ENCODE peak calls at places on chromosome X, in ten cellular contexts. A is body of pancreas; L is right cardiac atrium; W is CD8-positive, alpha-beta memory T cell; O is OCI-LY7; J is uterus; N is A549; B is hepatocyte; I is transverse colon; G is K562. K is an unnamed sample.

GRCh38 chrX:134718329-134719317 is 60.4 kb upstream of the PLAC1 start:
- DNase-seq in N (peak; percentile 95), W (no peak), A (peak; percentile 40), G (peak; percentile 47), J (peak; percentile 27), L (peak; percentile 38), B (peak; percentile 72), I (no peak), O (peak; percentile 7), K (peak; percentile 80)

GRCh38 chrX:47097018-47097417 is 18.8 kb downstream of the RGN start:
- DNase-seq in N (no peak), G (no peak), B (no peak), J (no peak), L (no peak), W (no peak), A (no peak), I (no peak), O (no peak), K (no peak)

GRCh38 chrX:123422875-123423274 is 238.8 kb downstream of the GRIA3 start:
- DNase-seq in A (peak; percentile 41), L (no peak), N (peak; percentile 31), O (peak; percentile 0), J (no peak), I (peak; percentile 16), G (peak; percentile 9), B (peak; percentile 39), W (no peak), K (peak; percentile 7)

GRCh38 chrX:64093761-64094160 is 111.7 kb downstream of the AMER1 start:
- DNase-seq in O (peak; percentile 8), N (peak; percentile 0), W (no peak), A (no peak), G (no peak), J (no peak), I (no peak), L (no peak), B (no peak), K (peak; percentile 51)

GRCh38 chrX:15930585-15930984 is 76.0 kb upstream of the AP1S2 start:
- DNase-seq in I (no peak), B (peak; percentile 58), A (no peak), W (no peak), G (peak; percentile 12), L (no peak), J (no peak), N (peak; percentile 45), O (peak; percentile 62), K (no peak)

GRCh38 chrX:129726307-129727111 is 12.3 kb upstream of the XPNPEP2 start:
- DNase-seq in J (peak; percentile 59), O (peak; percentile 23), L (peak; percentile 79), A (peak; percentile 75), N (peak; percentile 63), I (peak; percentile 62), W (peak; percentile 12), G (peak; percentile 38), B (peak; percentile 76), K (peak; percentile 41)

GRCh38 chrX:65900850-65901844 is 138.7 kb downstream of the VSIG4 start:
- DNase-seq in L (no peak), N (no peak), I (no peak), J (no peak), W (no peak), B (no peak), O (no peak), G (no peak), A (no peak), K (no peak)

GRCh38 chrX:83916525-83916924 is 55.6 kb downstream of the CYLC1 start:
- DNase-seq in B (peak; percentile 32), W (no peak), A (peak; percentile 10), N (peak; percentile 8), I (peak; percentile 8), O (peak; percentile 1), L (no peak), G (peak; percentile 0), J (no peak), K (peak; percentile 46)

GRCh38 chrX:136395271-136395670 is 92.5 kb upstream of the BRS3 start:
- DNase-seq in A (no peak), J (no peak), O (no peak), B (no peak), L (no peak), W (no peak), G (no peak), N (no peak), I (no peak), K (no peak)

GRCh38 chrX:138034136-138034535 is 468.2 kb downstream of the ZIC3 start:
- DNase-seq in J (no peak), W (no peak), A (no peak), L (no peak), I (no peak), B (no peak), O (no peak), N (peak; percentile 4), G (no peak), K (no peak)

GRCh38 chrX:69113723-69114122 is 51.5 kb downstream of the PJA1 start:
- DNase-seq in O (no peak), I (no peak), B (no peak), A (no peak), J (no peak), G (peak; percentile 32), N (no peak), W (no peak), L (no peak), K (no peak)

GRCh38 chrX:115232933-115233496 is 881 bp downstream of the LRCH2 start:
- DNase-seq in I (no peak), L (no peak), B (no peak), J (no peak), W (no peak), O (no peak), A (no peak), G (no peak), N (no peak), K (no peak)

GRCh38 chrX:101383679-101384078 is 2.3 kb downstream of the BTK start:
- DNase-seq in I (peak; percentile 26), O (peak; percentile 86), L (no peak), W (no peak), B (no peak), J (no peak), N (no peak), A (no peak), G (peak; percentile 13), K (no peak)

GRCh38 chrX:119755981-119756533 is 2.3 kb upstream of the SOWAHD start:
- DNase-seq in G (no peak), B (no peak), I (peak; percentile 51), O (peak; percentile 60), A (no peak), W (peak; percentile 23), L (no peak), N (no peak), J (no peak), K (peak; percentile 63)

GRCh38 chrX:352582-353314 is 34.0 kb downstream of the PPP2R3B start:
- DNase-seq in L (peak; percentile 41), I (no peak), G (no peak), A (no peak), O (no peak), W (no peak), B (no peak), N (no peak), J (no peak), K (no peak)

GRCh38 chrX:355329-356050 is 31.2 kb downstream of the PPP2R3B start:
- DNase-seq in B (no peak), L (peak; percentile 18), G (no peak), O (no peak), W (no peak), A (no peak), J (no peak), I (no peak), N (no peak), K (no peak)

GRCh38 chrX:352181-352580 is 33.6 kb upstream of the GTPBP6 start:
- DNase-seq in I (no peak), W (no peak), O (no peak), B (no peak), L (peak; percentile 34), A (no peak), N (no peak), J (no peak), G (no peak), K (no peak)

GRCh38 chrX:351736-352135 is 33.1 kb upstream of the GTPBP6 start:
- DNase-seq in J (no peak), L (peak; percentile 24), B (no peak), A (no peak), W (no peak), N (no peak), I (no peak), O (no peak), G (no peak), K (no peak)

GRCh38 chrX:353566-354535 is 32.9 kb downstream of the PPP2R3B start:
- DNase-seq in G (no peak), W (no peak), N (no peak), O (no peak), L (peak; percentile 40), J (no peak), I (no peak), B (no peak), A (no peak), K (no peak)
- H3K4me1 ChIP-seq in G (no peaks in the 10 kb centered on the region), W (peaks cover 17% of the 10 kb centered on the region), N (peaks cover 5% of the 10 kb centered on the region), O (no peaks in the 10 kb centered on the region), L (no peaks in the 10 kb centered on the region), J (no peaks in the 10 kb centered on the region), I (no peaks in the 10 kb centered on the region), B (peaks cover 2% of the 10 kb centered on the region), A (no peaks in the 10 kb centered on the region), K (no peaks in the 10 kb centered on the region)

GRCh38 chrX:140776320-140776719 is 66.8 kb downstream of the LINC00632 start:
- DNase-seq in I (no peak), G (no peak), B (no peak), A (no peak), W (no peak), J (no peak), O (no peak), L (no peak), N (no peak), K (no peak)

GRCh38 chrX:140775211-140775610 is 65.7 kb downstream of the LINC00632 start:
- DNase-seq in A (no peak), I (no peak), G (no peak), L (no peak), W (no peak), B (no peak), N (no peak), J (no peak), O (no peak), K (no peak)
- H3K27ac ChIP-seq in A (no peak overlapping the region), I (no peak overlapping the region), G (no peak overlapping the region), L (no peak overlapping the region), W (no peak overlapping the region), B (no peak overlapping the region), N (no peak overlapping the region), J (no peak overlapping the region), O (no peak overlapping the region), K (no peak overlapping the region)

GRCh38 chrX:105543271-105543670 is 279.1 kb upstream of the NRK start:
- DNase-seq in L (no peak), J (no peak), O (no peak), A (no peak), W (no peak), I (no peak), B (no peak), N (no peak), G (no peak), K (no peak)
- H3K4me1 ChIP-seq in L (no peaks in the 10 kb centered on the region), J (no peaks in the 10 kb centered on the region), O (no peaks in the 10 kb centered on the region), A (no peaks in the 10 kb centered on the region), W (no peaks in the 10 kb centered on the region), I (no peaks in the 10 kb centered on the region), B (no peaks in the 10 kb centered on the region), N (no peaks in the 10 kb centered on the region), G (no peaks in the 10 kb centered on the region), K (no peaks in the 10 kb centered on the region)

DNA sequence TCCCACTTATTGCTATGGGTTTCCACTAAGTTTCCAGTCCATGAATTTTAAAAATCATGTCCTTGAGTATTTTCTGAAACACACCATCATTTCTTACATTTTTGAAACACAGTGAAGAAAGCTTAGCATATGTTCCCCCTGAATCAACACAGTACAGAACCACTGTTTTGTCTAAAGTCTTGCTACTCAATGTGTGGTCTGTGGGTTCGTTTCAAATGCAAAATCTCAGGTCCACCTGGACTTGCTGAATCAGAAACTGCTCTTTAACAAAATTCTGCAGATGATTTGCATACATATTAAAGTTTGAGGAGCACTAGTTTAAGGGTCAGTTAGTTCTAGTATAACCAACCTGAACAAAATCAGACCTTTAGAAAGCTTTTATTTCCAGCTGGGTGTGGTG is 60.4 kb downstream of the SUPT20HL2 start:
- DNase-seq in A (no peak), I (no peak), W (no peak), J (no peak), L (no peak), G (no peak), O (no peak), N (no peak), B (no peak), K (no peak)
- H3K27ac ChIP-seq in A (no peak overlapping the region), I (no peak overlapping the region), W (no peak overlapping the region), J (no peak overlapping the region), L (no peak overlapping the region), G (no peak overlapping the region), O (no peak overlapping the region), N (no peak overlapping the region), B (peak overlapping the region; percentile 43), K (no peak overlapping the region)

K was measured in SJCRH30.